ENCODE peak calls at places on chromosomes 1 and 21, in four cellular contexts. S is fibroblast of lung, B is tibial artery, M is cardiac muscle cell. D is an unnamed sample. For H3K4me1, the result is how much of the 10 kb centered on the place peaks cover.

GRCh38 chr1:157377216-157377821 is 175.0 kb downstream of the FCRL5 start:
- DNase-seq in S (no peak), B (no peak), M (peak), D (peak)

GRCh38 chr1:116878804-116879477 is 30.8 kb upstream of the PTGFRN start:
- DNase-seq in S (peak), B (no peak), M (peak), D (peak)

GRCh38 chr1:27557596-27558340 is 46.2 kb downstream of the AHDC1 start:
- DNase-seq in S (peak), B (no peak), M (no peak), D (no peak)

GRCh38 chr1:206834711-206835110 is 30.7 kb upstream of the IL20 start:
- DNase-seq in S (no peak), B (peak), M (no peak), D (no peak)

GRCh38 chr1:201269900-201270410 is 13.4 kb upstream of the PKP1 start:
- DNase-seq in S (no peak), B (no peak), M (no peak), D (no peak)

GRCh38 chr21:14495075-14495474 is 51.0 kb downstream of the SAMSN1 start:
- DNase-seq in S (no peak), B (no peak), M (no peak), D (no peak)

GRCh38 chr21:34843562-34843961 is 174.8 kb downstream of the CLIC6 start:
- DNase-seq in S (no peak), B (no peak), M (no peak), D (no peak)

GRCh38 chr1:201091256-201091655 is 21.0 kb downstream of the CACNA1S start:
- DNase-seq in S (no peak), B (no peak), M (no peak), D (no peak)

GRCh38 chr21:30444204-30444603 is 4.1 kb downstream of the KRTAP15-1 start:
- DNase-seq in S (no peak), B (no peak), M (peak), D (no peak)

GRCh38 chr1:187630653-187631380 is 802.1 kb downstream of the PLA2G4A start:
- DNase-seq in S (no peak), B (no peak), M (no peak), D (no peak)

GRCh38 chr1:23166854-23167253 is 1.8 kb downstream of the LUZP1 start:
- DNase-seq in S (no peak), B (no peak), M (no peak), D (no peak)

GRCh38 chr1:64061430-64062104 is 141.9 kb upstream of the UBE2U start:
- DNase-seq in S (no peak), B (no peak), M (no peak), D (no peak)

GRCh38 chr1:42157667-42158066 is 4.5 kb downstream of the GUCA2B start:
- DNase-seq in S (no peak), B (no peak), M (no peak), D (no peak)

GRCh38 chr1:226223157-226223785 is at the start of gene MIXL1:
- DNase-seq in S (peak), B (no peak), M (peak), D (no peak)

GRCh38 chr1:47986741-47987140 is 10.4 kb downstream of the TRABD2B start:
- DNase-seq in S (peak), B (peak), M (peak), D (no peak)

GRCh38 chr1:173489149-173489600 is 12.0 kb downstream of the PRDX6 start:
- DNase-seq in S (no peak), B (no peak), M (no peak), D (no peak)

GRCh38 chr1:111660204-111661150 is 40.9 kb downstream of the RAP1A start:
- DNase-seq in S (no peak), B (no peak), M (no peak), D (no peak)

GRCh38 chr21:15138475-15138874 is 73.7 kb upstream of the NRIP1 start:
- DNase-seq in S (no peak), B (no peak), M (no peak), D (no peak)

GRCh38 chr1:59776960-59777852 is 37.5 kb upstream of the HOOK1 start:
- DNase-seq in S (peak), B (no peak), M (no peak), D (no peak)

GRCh38 chr21:26948194-26948593 is 18.7 kb downstream of the ADAMTS5 start:
- DNase-seq in S (no peak), B (no peak), M (no peak), D (no peak)

GRCh38 chr21:26945916-26946315 is 21.0 kb downstream of the ADAMTS5 start:
- DNase-seq in S (peak), B (peak), M (peak), D (no peak)

GRCh38 chr21:26943916-26944315 is 23.0 kb downstream of the ADAMTS5 start:
- DNase-seq in S (no peak), B (no peak), M (no peak), D (no peak)

GRCh38 chr21:26949830-26950229 is 17.1 kb downstream of the ADAMTS5 start:
- DNase-seq in S (no peak), B (no peak), M (no peak), D (no peak)

DNA sequence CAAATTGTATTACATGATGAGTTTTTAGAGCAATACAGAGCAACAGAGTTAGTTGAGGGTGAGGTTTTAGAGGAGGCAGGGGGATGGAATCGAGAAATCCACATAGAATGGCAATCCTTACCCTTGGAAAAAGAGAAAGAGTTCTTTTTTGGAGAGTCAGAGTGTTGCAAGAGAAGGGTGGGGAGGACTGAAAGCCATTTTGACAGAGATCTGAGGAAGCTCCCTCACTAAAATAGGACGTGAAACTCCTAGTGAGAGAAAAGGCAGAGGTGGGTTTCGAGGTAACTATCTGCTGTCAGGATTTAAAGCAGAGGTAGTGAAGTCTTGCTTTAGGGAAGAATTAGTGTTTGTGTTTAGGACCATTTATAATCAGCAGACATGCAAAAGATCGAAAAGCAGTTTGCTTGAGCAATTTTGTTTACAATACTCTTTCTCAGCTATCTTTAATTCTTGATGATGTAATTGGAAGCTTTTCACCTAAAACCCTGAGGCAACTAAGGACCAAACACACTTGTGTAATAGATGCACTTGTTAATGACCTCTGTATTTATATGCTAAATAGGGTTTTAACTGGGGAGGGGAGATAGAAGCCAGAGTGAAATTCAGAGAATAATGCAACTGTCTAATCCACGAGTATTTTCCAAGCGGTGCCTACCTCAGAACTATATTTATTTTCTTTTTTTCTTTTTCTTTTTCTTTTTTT is 20.0 kb downstream of the ADAMTS5 start:
- DNase-seq in S (no peak), B (no peak), M (no peak), D (no peak)
- H3K4me1 ChIP-seq in S (under half), B (under half), M (under half), D (under half)

DNA sequence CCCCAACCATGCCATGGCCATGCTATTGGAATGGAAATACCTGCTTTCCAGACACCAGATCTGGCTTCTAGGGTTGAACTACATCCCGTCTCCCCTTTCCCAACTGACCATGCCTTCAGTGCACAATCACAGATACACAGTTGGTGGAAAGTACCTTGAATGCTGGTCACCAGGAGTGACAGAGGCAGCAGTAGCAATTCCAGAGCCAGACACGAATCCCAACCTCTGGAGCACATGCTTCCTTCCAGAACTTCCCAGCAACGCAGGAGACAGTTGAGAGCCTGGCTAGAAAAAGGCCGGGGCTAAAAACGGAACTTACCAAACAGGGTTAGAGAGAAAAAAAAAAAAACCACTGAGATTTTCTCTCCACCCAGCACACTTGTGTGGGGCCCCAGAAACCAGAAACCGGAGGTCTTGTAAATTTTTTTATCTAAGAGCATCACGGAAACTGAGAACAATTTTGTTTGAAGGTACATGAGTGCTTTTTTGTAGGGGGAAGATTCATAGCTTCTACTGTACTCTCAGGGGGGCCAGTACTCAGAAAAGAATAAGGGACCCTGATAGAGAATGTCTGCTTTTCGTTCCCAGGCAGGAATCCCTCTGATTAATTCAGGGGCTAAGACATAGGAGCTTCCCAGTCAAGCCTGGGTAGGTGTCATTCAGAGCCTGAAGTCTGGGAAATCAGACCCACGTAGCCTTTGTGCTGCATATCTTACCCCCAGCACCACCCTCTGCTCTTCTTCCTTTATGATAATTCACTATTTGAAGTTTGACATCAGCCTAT is at the start of gene CD48:
- DNase-seq in S (no peak), B (no peak), M (no peak), D (no peak)
- H3K27ac ChIP-seq in S (no peak), B (no peak), M (no peak), D (no peak)

DNA sequence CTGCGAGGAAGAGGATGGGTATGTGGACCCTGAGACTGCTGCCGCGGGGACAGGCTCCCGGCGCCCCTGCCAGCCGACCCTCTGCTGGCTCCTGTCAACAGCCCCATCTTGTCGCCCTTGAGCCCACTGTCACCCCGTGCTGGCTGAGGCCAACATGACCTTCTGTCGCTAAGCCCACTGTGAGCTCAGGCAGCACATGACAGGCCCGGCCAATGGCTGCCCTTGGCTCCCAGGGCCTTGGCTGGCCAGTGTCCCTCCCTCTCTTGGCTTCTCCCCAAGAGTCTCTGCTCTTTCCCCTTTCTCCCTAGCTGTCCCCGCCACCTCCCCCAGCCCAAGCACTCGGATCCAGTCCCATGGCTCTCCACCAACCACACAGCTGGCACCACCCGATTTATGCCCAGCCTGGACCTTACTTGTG is 3.5 kb downstream of the PEX10 start:
- DNase-seq in S (no peak), B (no peak), M (no peak), D (no peak)
- H3K4me3 ChIP-seq in S (no peak), B (no peak), M (no peak), D (no peak)

GRCh38 chr1:208209286-208209685 is 34.9 kb downstream of the PLXNA2 start:
- DNase-seq in S (no peak), B (no peak), M (no peak), D (no peak)

GRCh38 chr1:208207388-208208131 is 36.6 kb downstream of the PLXNA2 start:
- DNase-seq in S (peak), B (peak), M (no peak), D (peak)

GRCh38 chr1:208206092-208206698 is 38.0 kb downstream of the PLXNA2 start:
- DNase-seq in S (no peak), B (no peak), M (no peak), D (no peak)

GRCh38 chr1:208209896-208210589 is 34.1 kb downstream of the PLXNA2 start:
- DNase-seq in S (no peak), B (no peak), M (no peak), D (no peak)

DNA sequence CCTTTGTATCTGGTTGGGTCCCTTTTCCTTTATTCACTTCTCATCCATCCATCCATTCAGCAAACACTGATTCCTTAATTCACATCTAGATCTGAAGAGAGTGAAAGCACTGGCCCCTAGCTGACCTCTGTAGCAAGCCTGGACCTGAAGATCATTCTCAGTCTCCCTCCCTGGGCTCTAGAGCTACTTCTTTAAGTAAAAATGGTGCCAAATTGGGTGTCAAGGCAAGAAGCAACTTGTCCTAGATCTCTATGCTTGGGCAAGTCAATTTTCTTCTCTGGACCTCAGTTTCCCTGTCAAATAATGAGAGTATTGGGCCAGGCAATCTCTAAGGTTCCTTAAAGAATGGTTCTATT is 36.1 kb downstream of the PLXNA2 start:
- DNase-seq in S (no peak), B (no peak), M (no peak), D (no peak)
- H3K4me1 ChIP-seq in S (under half), B (half or more), M (under half), D (half or more)